ENCODE peak calls at places on chromosomes 12 and 14, in five cellular contexts. Q is stimulated activated naive CD4-positive, alpha-beta T cell treated with Interleukin-2 at 50 U/mL for 16 hours; E is ascending aorta; G is GM23338; V is astrocyte. K is an unnamed sample.

GRCh38 chr14:80211143-80212024 is at the start of gene DIO2:
- DNase-seq in Q (no peak), E (peak), G (peak), V (peak), K (peak)

GRCh38 chr12:121167232-121167820 is 34.6 kb downstream of the P2RX7 start:
- DNase-seq in Q (no peak), E (no peak), G (peak), V (no peak), K (peak)

GRCh38 chr14:104818714-104819161 is 17.8 kb downstream of the ZBTB42 start:
- DNase-seq in Q (no peak), E (no peak), G (no peak), V (no peak), K (no peak)

GRCh38 chr14:101074124-101075024 is 170.9 kb upstream of the RTL1 start:
- DNase-seq in Q (no peak), E (peak), G (no peak), V (no peak), K (no peak)

GRCh38 chr12:98983647-98984046 is 338.6 kb downstream of the APAF1 start:
- DNase-seq in Q (no peak), E (no peak), G (no peak), V (no peak), K (no peak)

GRCh38 chr12:52417742-52418141 is 11.6 kb upstream of the KRT82 start:
- DNase-seq in Q (no peak), E (no peak), G (no peak), V (no peak), K (no peak)

GRCh38 chr12:76747245-76747644 is 16.7 kb upstream of the ZDHHC17 start:
- DNase-seq in Q (no peak), E (no peak), G (no peak), V (no peak), K (no peak)

GRCh38 chr12:48788852-48789775 is at the start of gene ADCY6:
- DNase-seq in Q (no peak), E (peak), G (peak), V (peak), K (peak)

GRCh38 chr14:87052646-87053225 is 940.2 kb downstream of the GALC start:
- DNase-seq in Q (no peak), E (no peak), G (no peak), V (no peak), K (peak)

GRCh38 chr14:97459180-97459579 is 662.0 kb downstream of the VRK1 start:
- DNase-seq in Q (peak), E (no peak), G (peak), V (no peak), K (no peak)

GRCh38 chr12:101050631-101051030 is 159.4 kb downstream of the SLC5A8 start:
- DNase-seq in Q (no peak), E (no peak), G (no peak), V (peak), K (no peak)

GRCh38 chr12:52391618-52392002 is 6.2 kb upstream of the KRT84 start:
- DNase-seq in Q (no peak), E (no peak), G (no peak), V (no peak), K (no peak)

GRCh38 chr12:57235012-57235727 is 5.7 kb downstream of the SHMT2 start:
- DNase-seq in Q (no peak), E (peak), G (peak), V (no peak), K (peak)

GRCh38 chr12:62328296-62328921 is 68.2 kb downstream of the USP15 start:
- DNase-seq in Q (no peak), E (no peak), G (no peak), V (no peak), K (no peak)

GRCh38 chr12:11810160-11810559 is 160.7 kb downstream of the ETV6 start:
- DNase-seq in Q (no peak), E (no peak), G (no peak), V (no peak), K (no peak)

GRCh38 chr12:20183563-20183962 is 184.8 kb upstream of the PDE3A start:
- DNase-seq in Q (no peak), E (no peak), G (no peak), V (peak), K (no peak)

GRCh38 chr12:98498635-98499034 is 16.8 kb upstream of the TMPO start:
- DNase-seq in Q (no peak), E (no peak), G (no peak), V (no peak), K (no peak)

GRCh38 chr12:89206375-89206774 is 145.9 kb downstream of the DUSP6 start:
- DNase-seq in Q (no peak), E (no peak), G (no peak), V (no peak), K (no peak)

GRCh38 chr14:71103662-71104484 is 196.6 kb downstream of the PCNX1 start:
- DNase-seq in Q (no peak), E (no peak), G (peak), V (peak), K (peak)

GRCh38 chr12:52495385-52495784 is 2.3 kb upstream of the KRT6A start:
- DNase-seq in Q (no peak), E (no peak), G (peak), V (no peak), K (peak)

GRCh38 chr12:62684586-62685295 is 218.1 kb downstream of the MON2 start:
- DNase-seq in Q (no peak), E (peak), G (peak), V (no peak), K (peak)

GRCh38 chr14:54696998-54697397 is 130.1 kb downstream of the SAMD4A start:
- DNase-seq in Q (no peak), E (no peak), G (no peak), V (no peak), K (no peak)

GRCh38 chr12:12913626-12914388 is 22.4 kb downstream of the GPRC5A start:
- DNase-seq in Q (no peak), E (no peak), G (no peak), V (no peak), K (no peak)

GRCh38 chr14:52377940-52378339 is 63.8 kb downstream of the PTGER2 start:
- DNase-seq in Q (no peak), E (no peak), G (peak), V (no peak), K (peak)